ENCODE peak calls at places on chromosomes 3 and 15, in eight cellular contexts. Q is heart left ventricle; F is CD4-positive, alpha-beta memory T cell; C is A673; P is right lobe of liver; U is colonic mucosa; J is RWPE2; H is BE2C. L is an unnamed sample. For H3K4me1 and H3K36me3, the result is how much of the 10 kb centered on the place peaks cover.

GRCh38 chr15:76431936-76432335 is 95.4 kb downstream of the ISL2 start:
- DNase-seq in Q (no peak), F (no peak), C (peak), P (no peak), U (no peak), J (no peak), H (no peak), L (no peak)

GRCh38 chr15:41042851-41043250 is 73.2 kb downstream of the INO80 start:
- DNase-seq in Q (no peak), F (no peak), C (peak), P (no peak), U (no peak), J (no peak), H (no peak), L (no peak)

GRCh38 chr15:47466357-47466756 is 250.9 kb upstream of the SEMA6D start:
- DNase-seq in Q (no peak), F (no peak), C (no peak), P (no peak), U (no peak), J (no peak), H (no peak), L (no peak)

GRCh38 chr3:56693750-56694149 is 10.7 kb upstream of the TASOR start:
- DNase-seq in Q (peak), F (no peak), C (no peak), P (no peak), U (no peak), J (no peak), H (no peak), L (no peak)

GRCh38 chr3:30836141-30836540 is 58.3 kb downstream of the GADL1 start:
- DNase-seq in Q (no peak), F (no peak), C (no peak), P (no peak), U (no peak), J (no peak), H (no peak), L (no peak)

GRCh38 chr3:125403789-125404188 is 28.7 kb upstream of the ZNF148 start:
- DNase-seq in Q (no peak), F (no peak), C (no peak), P (no peak), U (no peak), J (no peak), H (no peak), L (no peak)

GRCh38 chr15:66644815-66645345 is 57.2 kb upstream of the SMAD6 start:
- DNase-seq in Q (no peak), F (no peak), C (no peak), P (no peak), U (no peak), J (no peak), H (no peak), L (no peak)

GRCh38 chr15:39580630-39581500 is at the start of gene THBS1:
- DNase-seq in Q (peak), F (no peak), C (peak), P (peak), U (peak), J (peak), H (no peak), L (no peak)

GRCh38 chr15:59299919-59300617 is 72.6 kb downstream of the MYO1E start:
- DNase-seq in Q (peak), F (peak), C (peak), P (peak), U (peak), J (peak), H (no peak), L (peak)

GRCh38 chr3:66405701-66406091 is 95.1 kb downstream of the LRIG1 start:
- DNase-seq in Q (no peak), F (no peak), C (no peak), P (no peak), U (no peak), J (no peak), H (peak), L (no peak)

GRCh38 chr3:59797533-59797932 is 747.7 kb upstream of the CFAP20DC start:
- DNase-seq in Q (no peak), F (no peak), C (no peak), P (no peak), U (no peak), J (no peak), H (no peak), L (no peak)

GRCh38 chr3:128545120-128545752 is 52.2 kb upstream of the GATA2 start:
- DNase-seq in Q (no peak), F (no peak), C (no peak), P (no peak), U (no peak), J (no peak), H (no peak), L (no peak)

GRCh38 chr15:46091860-46092450 is 457.1 kb downstream of the SQOR start:
- DNase-seq in Q (no peak), F (no peak), C (peak), P (no peak), U (peak), J (no peak), H (peak), L (no peak)

GRCh38 chr15:34607832-34608231 is 24.4 kb upstream of the GOLGA8B start:
- DNase-seq in Q (no peak), F (no peak), C (no peak), P (no peak), U (no peak), J (no peak), H (no peak), L (no peak)

GRCh38 chr15:34610388-34610787 is 26.9 kb upstream of the GOLGA8B start:
- DNase-seq in Q (no peak), F (peak), C (no peak), P (no peak), U (no peak), J (no peak), H (no peak), L (no peak)

GRCh38 chr15:34609102-34609501 is 25.7 kb upstream of the GOLGA8B start:
- DNase-seq in Q (no peak), F (no peak), C (no peak), P (no peak), U (no peak), J (no peak), H (no peak), L (no peak)

GRCh38 chr15:34608517-34608916 is 25.1 kb upstream of the GOLGA8B start:
- DNase-seq in Q (no peak), F (no peak), C (no peak), P (no peak), U (no peak), J (no peak), H (no peak), L (no peak)

GRCh38 chr15:34609658-34610057 is 26.2 kb upstream of the GOLGA8B start:
- DNase-seq in Q (no peak), F (peak), C (no peak), P (no peak), U (no peak), J (no peak), H (peak), L (no peak)
- H3K4me3 ChIP-seq in Q (no peak), F (no peak), C (no peak), P (no peak), U (no peak), J (no peak), H (peak), L (no peak)

DNA sequence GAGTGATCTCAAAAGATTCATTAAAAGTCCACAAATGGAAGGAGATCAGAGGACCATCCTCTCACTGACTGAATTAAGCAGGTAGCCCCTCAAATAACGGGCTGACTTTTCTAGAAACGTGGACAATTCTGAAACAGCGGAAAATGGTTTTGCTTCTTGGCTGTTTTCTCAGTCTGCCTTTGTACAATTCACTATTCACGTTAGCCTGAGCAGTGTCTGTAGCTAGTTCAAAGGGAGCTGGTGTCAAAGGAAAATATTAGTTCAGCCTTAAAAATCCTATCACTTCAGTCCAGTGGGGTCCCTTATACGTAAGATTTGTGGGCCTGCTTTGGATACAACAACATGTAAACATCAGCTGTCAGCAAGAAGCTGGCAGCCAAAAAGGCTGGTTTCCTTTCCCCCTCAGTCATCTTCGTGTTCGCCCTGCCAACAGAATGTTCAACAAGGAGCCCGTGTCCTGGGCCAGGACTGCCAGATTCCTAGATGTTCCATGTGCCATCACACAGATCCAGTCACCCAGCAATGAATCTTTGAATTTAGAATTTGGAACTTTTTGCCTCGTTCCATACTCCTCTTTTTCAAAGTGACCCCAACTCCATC is 19.3 kb downstream of the LMCD1 start:
- DNase-seq in Q (no peak), F (no peak), C (no peak), P (no peak), U (no peak), J (no peak), H (no peak), L (no peak)
- H3K4me1 ChIP-seq in Q (half or more), F (under half), C (under half), P (under half), U (under half), J (under half), H (under half), L (under half)

DNA sequence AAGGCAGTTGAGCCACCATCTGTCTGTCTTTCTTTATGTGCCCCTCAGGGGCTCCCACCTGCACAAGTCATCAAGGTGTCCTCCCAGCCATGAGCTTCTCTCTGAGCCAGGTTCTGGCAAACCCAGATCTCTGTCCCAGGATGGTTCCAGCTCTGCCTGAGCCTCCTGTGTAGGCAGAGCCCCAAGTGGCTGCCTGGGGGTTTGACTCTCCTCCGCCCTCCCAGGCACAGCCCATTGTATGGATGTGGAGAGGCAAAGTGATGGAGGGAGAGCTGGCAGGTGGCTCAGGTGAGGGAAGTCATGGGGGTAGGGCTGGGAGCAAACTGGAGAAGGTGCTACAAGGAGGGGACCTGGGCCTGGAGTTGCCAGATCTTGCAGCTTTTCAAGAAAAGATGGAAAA is 56.9 kb downstream of the GRIP2 start:
- DNase-seq in Q (no peak), F (no peak), C (no peak), P (no peak), U (no peak), J (no peak), H (no peak), L (no peak)
- H3K36me3 ChIP-seq in Q (under half), F (half or more), C (under half), P (under half), U (under half), J (under half), H (under half), L (half or more)

DNA sequence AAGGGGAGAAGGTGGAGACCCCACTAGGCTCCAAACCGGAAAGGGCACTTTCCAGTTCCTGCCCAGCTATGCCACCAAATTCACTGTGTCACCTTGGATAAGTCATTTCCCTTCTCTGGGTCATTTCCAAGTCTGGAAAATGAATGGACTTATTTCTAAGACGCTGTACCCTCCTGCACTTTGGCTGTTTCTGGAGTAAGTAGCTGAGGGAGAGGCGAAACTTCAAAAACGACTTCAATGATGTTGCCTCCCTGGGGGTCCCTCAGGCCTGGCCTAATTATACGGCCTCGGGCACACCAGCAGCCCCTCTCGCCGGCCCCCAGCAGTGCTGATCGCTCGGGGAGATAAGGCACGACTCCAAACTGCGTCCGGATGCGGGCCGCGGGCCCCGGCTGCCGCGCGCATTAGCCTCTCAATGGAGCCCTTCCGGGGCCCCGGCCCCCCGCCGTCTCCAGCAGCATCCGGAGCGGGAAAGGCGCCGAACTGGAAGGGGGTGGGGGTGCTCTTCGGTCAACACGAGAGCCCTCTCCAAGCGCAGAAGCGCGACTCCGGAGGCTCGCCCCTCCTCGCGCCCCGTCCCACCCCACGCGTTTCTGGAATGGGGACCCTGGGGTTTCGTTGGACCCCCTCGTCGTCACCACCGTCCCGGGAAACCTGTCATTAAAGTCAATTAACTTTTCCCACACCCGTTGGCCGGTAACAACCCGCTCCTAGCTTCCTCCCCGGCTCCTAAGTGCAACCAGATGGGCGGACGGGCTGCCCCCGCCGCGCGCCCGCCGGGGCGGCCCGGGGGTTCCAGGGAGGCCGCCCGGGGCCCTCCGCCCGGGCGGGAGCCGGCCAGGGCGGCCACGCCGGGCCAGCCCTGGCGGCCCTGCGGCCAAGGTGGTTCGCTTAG is 4.8 kb downstream of the HES1 start:
- DNase-seq in Q (peak), F (peak), C (peak), P (peak), U (peak), J (peak), H (peak), L (no peak)
- H3K4me3 ChIP-seq in Q (peak), F (no peak), C (peak), P (peak), U (peak), J (peak), H (peak), L (no peak)

GRCh38 chr15:25860885-25861866 is 2.0 kb downstream of the ATP10A start:
- DNase-seq in Q (no peak), F (peak), C (no peak), P (peak), U (no peak), J (no peak), H (no peak), L (no peak)

GRCh38 chr15:25863968-25864580 is 947 bp upstream of the ATP10A start:
- DNase-seq in Q (no peak), F (no peak), C (no peak), P (no peak), U (no peak), J (no peak), H (no peak), L (no peak)

GRCh38 chr15:25863067-25863967 is at the start of gene ATP10A:
- DNase-seq in Q (peak), F (peak), C (no peak), P (no peak), U (no peak), J (no peak), H (no peak), L (peak)

GRCh38 chr15:25862087-25862468 is 1.0 kb downstream of the ATP10A start:
- DNase-seq in Q (no peak), F (peak), C (no peak), P (peak), U (no peak), J (no peak), H (no peak), L (no peak)

GRCh38 chr15:25862469-25863066 is 559 bp downstream of the ATP10A start:
- DNase-seq in Q (no peak), F (peak), C (no peak), P (peak), U (no peak), J (peak), H (no peak), L (peak)
- H3K4me1 ChIP-seq in Q (under half), F (under half), C (under half), P (under half), U (under half), J (under half), H (under half), L (under half)

GRCh38 chr3:36992806-36993325 is at the start of gene EPM2AIP1:
- DNase-seq in Q (peak), F (peak), C (peak), P (peak), U (no peak), J (peak), H (peak), L (no peak)

GRCh38 chr3:36991923-36992805 is 767 bp downstream of the EPM2AIP1 start:
- DNase-seq in Q (no peak), F (no peak), C (no peak), P (no peak), U (no peak), J (no peak), H (no peak), L (no peak)

GRCh38 chr3:36991147-36991546 is 1.8 kb downstream of the EPM2AIP1 start:
- DNase-seq in Q (no peak), F (no peak), C (no peak), P (no peak), U (no peak), J (no peak), H (no peak), L (no peak)

GRCh38 chr3:36989568-36989967 is 3.4 kb downstream of the EPM2AIP1 start:
- DNase-seq in Q (no peak), F (no peak), C (no peak), P (no peak), U (no peak), J (no peak), H (no peak), L (no peak)

DNA sequence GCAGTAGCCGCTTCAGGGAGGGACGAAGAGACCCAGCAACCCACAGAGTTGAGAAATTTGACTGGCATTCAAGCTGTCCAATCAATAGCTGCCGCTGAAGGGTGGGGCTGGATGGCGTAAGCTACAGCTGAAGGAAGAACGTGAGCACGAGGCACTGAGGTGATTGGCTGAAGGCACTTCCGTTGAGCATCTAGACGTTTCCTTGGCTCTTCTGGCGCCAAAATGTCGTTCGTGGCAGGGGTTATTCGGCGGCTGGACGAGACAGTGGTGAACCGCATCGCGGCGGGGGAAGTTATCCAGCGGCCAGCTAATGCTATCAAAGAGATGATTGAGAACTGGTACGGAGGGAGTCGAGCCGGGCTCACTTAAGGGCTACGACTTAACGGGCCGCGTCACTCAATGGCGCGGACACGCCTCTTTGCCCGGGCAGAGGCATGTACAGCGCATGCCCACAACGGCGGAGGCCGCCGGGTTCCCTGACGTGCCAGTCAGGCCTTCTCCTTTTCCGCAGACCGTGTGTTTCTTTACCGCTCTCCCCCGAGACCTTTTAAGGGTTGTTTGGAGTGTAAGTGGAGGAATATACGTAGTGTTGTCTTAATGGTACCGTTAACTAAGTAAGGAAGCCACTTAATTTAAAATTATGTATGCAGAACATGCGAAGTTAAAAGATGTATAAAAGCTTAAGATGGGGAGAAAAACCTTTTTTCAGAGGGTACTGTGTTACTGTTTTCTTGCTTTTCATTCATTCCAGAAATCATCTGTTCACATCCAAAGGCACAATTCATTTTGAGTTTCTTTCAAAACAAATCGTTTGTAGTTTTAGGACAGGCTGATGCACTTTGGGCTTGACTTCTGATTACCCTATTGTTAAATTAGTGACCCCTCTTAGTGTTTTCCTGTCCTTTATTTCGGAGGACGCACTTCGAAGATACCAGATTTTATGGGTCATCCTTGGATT is at the start of gene MLH1:
- DNase-seq in Q (peak), F (peak), C (peak), P (peak), U (peak), J (peak), H (peak), L (peak)
- H3K36me3 ChIP-seq in Q (under half), F (under half), C (under half), P (under half), U (under half), J (half or more), H (under half), L (under half)

DNA sequence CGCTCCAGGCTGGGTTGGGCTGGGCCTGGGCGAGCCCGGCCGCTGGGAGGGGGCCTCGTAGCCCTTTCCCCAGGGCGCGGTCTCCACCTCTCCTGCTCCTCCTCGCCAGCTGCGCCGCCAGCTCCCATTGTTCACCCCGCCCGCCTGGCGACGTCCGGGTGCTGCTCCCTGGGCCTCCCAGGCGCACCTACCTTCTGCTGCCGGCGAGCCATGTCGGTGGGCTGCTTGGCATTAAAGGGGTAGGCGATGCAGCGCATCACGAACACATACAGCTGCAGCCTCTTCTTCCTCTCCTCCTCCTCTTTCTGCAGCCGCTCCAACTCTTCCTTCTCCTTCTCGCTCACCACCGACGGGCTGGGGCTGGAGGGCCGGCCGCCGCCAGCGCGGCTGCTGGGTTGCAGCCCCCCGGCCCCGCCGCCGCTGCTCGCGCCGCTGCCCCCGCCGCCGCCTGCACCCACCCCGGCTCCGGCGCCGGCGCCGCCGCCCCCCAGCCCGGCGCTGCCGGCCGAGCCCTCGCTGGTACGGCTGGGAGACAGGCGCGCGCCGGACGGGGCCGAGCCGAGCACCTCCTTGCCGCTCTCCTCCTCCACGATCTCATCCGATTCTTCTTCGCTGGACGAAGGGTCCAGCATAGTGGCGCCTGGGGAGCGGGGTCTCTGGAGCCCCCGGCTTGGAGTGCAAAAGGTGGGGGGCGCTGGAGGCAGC is 666 bp downstream of the CADPS start:
- DNase-seq in Q (no peak), F (no peak), C (no peak), P (no peak), U (peak), J (no peak), H (peak), L (no peak)
- H3K4me3 ChIP-seq in Q (peak), F (no peak), C (peak), P (peak), U (peak), J (peak), H (peak), L (no peak)